ENCODE peak calls at places on chromosomes 4 and X, in six cellular contexts. V is BE2C, P is HAP-1, H is fibroblast of lung, D is prostate gland, A is neural progenitor cell. R is an unnamed sample. For H3K4me1, the result is how much of the 10 kb centered on the place peaks cover.

GRCh38 chr4:177117256-177117655 is 192.4 kb upstream of the NEIL3 start:
- DNase-seq in P (peak), H (peak), D (no peak), A (peak), V (no peak), R (no peak)

GRCh38 chr4:6561173-6561516 is 13.8 kb upstream of the MAN2B2 start:
- DNase-seq in D (no peak), V (no peak), P (no peak), H (peak), A (no peak), R (no peak)

GRCh38 chr4:6333301-6334202 is 63.9 kb downstream of the WFS1 start:
- DNase-seq in V (peak), H (no peak), P (no peak), A (no peak), D (no peak), R (no peak)

GRCh38 chrX:33298622-33299021 is 87.3 kb upstream of the DMD start:
- DNase-seq in H (no peak), V (peak), D (no peak), P (no peak), A (no peak), R (no peak)

GRCh38 chr4:38867478-38868054 is at the start of gene FAM114A1:
- DNase-seq in A (peak), D (peak), P (no peak), V (peak), H (peak), R (peak)

GRCh38 chr4:182897601-182898478 is 19.3 kb downstream of the DCTD start:
- DNase-seq in A (no peak), D (no peak), H (no peak), P (no peak), V (no peak), R (no peak)

GRCh38 chr4:113760094-113760851 is 1.3 kb downstream of the CAMK2D start:
- DNase-seq in P (peak), H (peak), A (peak), V (peak), D (peak), R (peak)

GRCh38 chr4:85362550-85362949 is 112.4 kb upstream of the ARHGAP24 start:
- DNase-seq in H (no peak), D (no peak), V (no peak), A (no peak), P (no peak), R (no peak)

GRCh38 chr4:40212674-40213504 is 16.1 kb downstream of the RHOH start:
- DNase-seq in V (peak), P (no peak), D (no peak), A (no peak), H (peak), R (no peak)

GRCh38 chr4:827209-828081 is 1.5 kb upstream of the CPLX1 start:
- DNase-seq in A (no peak), D (no peak), V (peak), P (no peak), H (no peak), R (no peak)

GRCh38 chr4:29309050-29309449 is 1411.1 kb upstream of the PCDH7 start:
- DNase-seq in A (no peak), P (no peak), V (no peak), H (peak), D (no peak), R (no peak)

GRCh38 chr4:137998666-137999429 is 243.3 kb downstream of the SLC7A11 start:
- DNase-seq in D (no peak), P (no peak), V (no peak), H (peak), A (no peak), R (no peak)

GRCh38 chr4:165360985-165361678 is 17.7 kb upstream of the CPE start:
- DNase-seq in A (no peak), D (no peak), V (no peak), P (no peak), H (no peak), R (no peak)

GRCh38 chr4:1199556-1200331 is 27.4 kb upstream of the SPON2 start:
- DNase-seq in P (no peak), V (no peak), A (no peak), D (no peak), H (no peak), R (no peak)

GRCh38 chrX:107731831-107732502 is 43.6 kb downstream of the TSC22D3 start:
- DNase-seq in V (peak), A (peak), P (peak), H (peak), D (peak), R (peak)

GRCh38 chr4:60605651-60606354 is 594.3 kb upstream of the ADGRL3 start:
- DNase-seq in H (peak), A (peak), D (no peak), P (no peak), V (no peak), R (no peak)

DNA sequence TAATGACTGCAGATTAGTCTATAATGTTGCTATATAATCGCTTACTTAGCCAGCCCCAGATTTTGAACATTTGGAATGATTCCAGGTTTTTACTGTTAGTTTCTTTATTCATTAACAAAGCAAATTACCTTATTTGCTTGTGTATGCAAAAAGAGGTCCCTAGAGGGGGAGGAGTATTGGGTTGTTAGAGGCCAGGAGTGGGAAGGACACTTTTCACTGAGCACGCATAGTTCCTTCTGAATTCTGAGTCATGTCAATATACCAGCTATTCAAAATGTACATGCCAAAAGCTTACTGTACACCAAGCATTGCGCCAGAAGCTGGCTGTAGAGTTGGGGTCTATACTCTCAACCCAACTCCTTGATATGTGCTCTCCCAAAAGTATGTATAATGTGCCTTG is 5.1 kb upstream of the DGAT2L6 start:
- DNase-seq in P (peak), A (no peak), D (no peak), V (no peak), H (peak), R (no peak)
- H3K4me1 ChIP-seq in P (half or more), A (under half), D (under half), V (under half), H (under half), R (under half)

GRCh38 chrX:30971761-30972603 is 82.9 kb upstream of the TAB3 start:
- DNase-seq in V (peak), P (peak), D (peak), A (peak), H (peak), R (no peak)
- H3K4me3 ChIP-seq in V (peak), P (no peak), D (no peak), A (peak), H (peak), R (peak)

GRCh38 chr4:83213640-83214039 is 71.0 kb downstream of the COQ2 start:
- DNase-seq in H (no peak), A (no peak), D (no peak), P (no peak), V (no peak), R (no peak)

GRCh38 chr4:83214079-83214478 is 70.5 kb downstream of the COQ2 start:
- DNase-seq in P (no peak), V (no peak), D (no peak), A (no peak), H (no peak), R (no peak)

GRCh38 chr4:83208776-83209365 is 75.7 kb downstream of the COQ2 start:
- DNase-seq in P (no peak), A (no peak), H (no peak), D (no peak), V (no peak), R (no peak)

GRCh38 chr4:83208371-83208770 is 76.2 kb downstream of the COQ2 start:
- DNase-seq in H (no peak), V (no peak), A (no peak), D (no peak), P (no peak), R (no peak)

GRCh38 chr4:83212041-83212851 is 72.4 kb downstream of the COQ2 start:
- DNase-seq in D (no peak), H (no peak), P (no peak), V (no peak), A (no peak), R (no peak)
- H3K4me1 ChIP-seq in D (under half), H (under half), P (under half), V (under half), A (under half), R (under half)

DNA sequence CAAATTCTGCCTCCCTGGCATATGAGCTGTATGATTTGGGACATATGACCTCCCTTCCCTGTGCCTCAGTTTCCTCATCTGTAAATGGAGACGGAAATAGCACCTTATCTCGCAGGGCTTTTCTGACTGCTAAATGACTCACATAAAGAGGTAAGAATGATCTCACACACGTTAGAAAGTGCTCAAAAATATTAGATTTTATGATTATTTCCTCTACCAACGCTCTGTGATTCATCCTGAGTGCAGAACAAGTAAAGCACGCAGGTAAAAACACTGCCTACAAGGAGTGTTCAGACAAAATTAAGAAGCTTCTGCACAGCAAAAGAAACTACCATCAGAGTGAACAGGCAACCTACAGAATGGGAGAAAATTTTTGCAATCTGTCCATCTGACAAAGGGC is 21.1 kb downstream of the ACSL1 start:
- DNase-seq in H (no peak), D (no peak), P (no peak), A (no peak), V (no peak), R (no peak)
- H3K4me3 ChIP-seq in H (no peak), D (peak), P (no peak), A (no peak), V (no peak), R (peak)

GRCh38 chrX:153931748-153932147 is 3.1 kb downstream of the NAA10 start:
- DNase-seq in H (no peak), D (no peak), P (no peak), A (no peak), V (no peak), R (no peak)

GRCh38 chrX:153929576-153929975 is 3.5 kb upstream of the ARHGAP4 start:
- DNase-seq in P (no peak), H (no peak), A (no peak), V (no peak), D (no peak), R (no peak)

GRCh38 chrX:153932220-153932915 is 2.5 kb downstream of the NAA10 start:
- DNase-seq in V (no peak), P (no peak), H (no peak), A (no peak), D (no peak), R (no peak)

GRCh38 chrX:153930011-153930910 is 4.2 kb upstream of the ARHGAP4 start:
- DNase-seq in V (no peak), H (no peak), D (no peak), P (no peak), A (no peak), R (no peak)

DNA sequence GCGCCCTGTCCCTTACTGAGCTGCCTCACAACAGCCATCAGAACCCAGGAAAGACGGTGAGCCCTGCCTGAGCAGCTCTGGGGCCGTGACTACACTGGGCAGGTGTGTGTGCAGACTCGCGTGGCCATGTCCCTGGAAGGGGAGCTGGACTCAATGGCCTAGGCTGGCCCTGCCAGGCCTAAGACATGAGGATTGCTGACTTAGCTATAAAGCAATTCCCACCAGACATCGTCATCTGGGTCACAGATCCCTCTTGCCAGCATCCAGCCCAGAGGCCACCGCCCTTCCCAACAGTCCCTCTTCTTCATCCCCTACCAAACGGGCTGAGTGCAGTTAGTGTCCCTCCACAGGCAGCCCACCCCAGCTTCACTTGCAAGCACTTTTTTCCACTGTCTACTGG is 3.7 kb downstream of the NAA10 start:
- DNase-seq in H (no peak), V (no peak), A (no peak), D (no peak), P (no peak), R (no peak)
- H3K4me1 ChIP-seq in H (under half), V (under half), A (under half), D (under half), P (under half), R (half or more)

DNA sequence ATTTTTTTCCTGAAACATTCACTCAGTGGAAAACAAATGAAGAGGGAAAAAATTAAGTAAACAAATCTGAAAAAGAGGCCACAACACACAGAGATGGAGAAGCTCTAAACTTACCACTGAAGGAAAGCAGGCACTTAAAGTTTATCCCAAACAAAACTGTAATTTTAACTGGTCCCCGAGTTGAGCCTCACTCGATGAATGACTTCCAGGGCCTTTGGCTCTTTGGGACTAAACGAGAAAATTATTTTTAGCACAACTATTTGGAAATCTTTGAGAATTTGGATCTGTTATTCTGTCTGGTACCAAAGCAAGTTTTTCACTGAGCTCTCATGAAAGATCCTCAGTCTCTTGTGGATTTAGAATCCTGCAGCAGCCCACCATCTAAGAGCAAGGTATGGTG is at the start of gene C1QTNF7:
- DNase-seq in H (no peak), V (no peak), A (no peak), P (no peak), D (no peak), R (no peak)
- H3K4me3 ChIP-seq in H (no peak), V (no peak), A (no peak), P (no peak), D (no peak), R (peak)

GRCh38 chr4:121685257-121685656 is 11.5 kb downstream of the ANXA5 start:
- DNase-seq in V (no peak), D (no peak), P (no peak), H (no peak), A (no peak), R (no peak)
- H3K4me1 ChIP-seq in V (under half), D (under half), P (under half), H (under half), A (under half), R (under half)

GRCh38 chr4:187544461-187545053 is 451.0 kb upstream of the ZFP42 start:
- DNase-seq in V (no peak), P (no peak), D (no peak), H (no peak), A (no peak), R (no peak)
- H3K4me3 ChIP-seq in V (no peak), P (no peak), D (no peak), H (no peak), A (no peak), R (no peak)

GRCh38 chr4:15681067-15681371 is 608 bp upstream of the FAM200B start:
- DNase-seq in A (no peak), P (no peak), D (no peak), H (no peak), V (no peak), R (no peak)
- H3K4me1 ChIP-seq in A (under half), P (under half), D (under half), H (under half), V (under half), R (under half)